ENCODE peak calls at places on chromosomes 6 and 20, in ten cellular contexts. W is Calu3, T is adrenal gland, V is fibroblast of the aortic adventitia, Q is AG09309, N is left lung, F is mucosa of descending colon, U is fibroblast of pulmonary artery, H is GM12878, Z is WERI-Rb-1. L is an unnamed sample.
A peak's percentile ranks its signal among the peaks of the same experiment; 100 is the strongest.

GRCh38 chr20:8082025-8082424 is 50.0 kb upstream of the PLCB1 start:
- DNase-seq in U (peak; percentile 48), N (no peak), F (no peak), Q (no peak), W (no peak), Z (no peak), H (no peak), T (no peak), V (peak; percentile 74), L (peak; percentile 5)

GRCh38 chr6:53065266-53066058 is at the start of gene FBXO9:
- DNase-seq in V (no peak), N (peak; percentile 80), W (peak; percentile 68), Z (peak; percentile 87), T (peak; percentile 79), F (peak; percentile 85), Q (no peak), H (no peak), U (no peak), L (no peak)

GRCh38 chr20:62181808-62182207 is 1.0 kb upstream of the MTG2 start:
- DNase-seq in W (no peak), Q (no peak), H (no peak), Z (no peak), N (no peak), U (no peak), F (no peak), V (no peak), T (no peak), L (no peak)

GRCh38 chr20:31488171-31488570 is 13.1 kb downstream of the REM1 start:
- DNase-seq in N (no peak), Q (no peak), V (no peak), T (no peak), H (no peak), U (no peak), W (no peak), Z (no peak), F (no peak), L (no peak)

GRCh38 chr6:40809627-40810026 is 222.5 kb upstream of the LRFN2 start:
- DNase-seq in H (no peak), W (no peak), U (no peak), Q (no peak), N (no peak), Z (no peak), F (no peak), V (no peak), T (no peak), L (peak; percentile 38)

GRCh38 chr6:110491644-110492317 is 15.4 kb upstream of the SLC22A16 start:
- DNase-seq in Q (peak; percentile 25), U (peak; percentile 70), W (peak; percentile 52), Z (no peak), N (no peak), T (no peak), F (no peak), V (peak; percentile 92), H (no peak), L (no peak)

GRCh38 chr6:26501482-26501986 is 1.4 kb downstream of the BTN1A1 start:
- DNase-seq in F (peak; percentile 43), U (peak; percentile 18), N (peak; percentile 55), Z (no peak), V (peak; percentile 11), W (peak; percentile 32), H (no peak), T (peak; percentile 34), Q (no peak), L (no peak)

GRCh38 chr6:11702039-11702795 is 76.4 kb downstream of the ADTRP start:
- DNase-seq in F (no peak), T (no peak), Z (no peak), V (peak; percentile 69), N (no peak), H (no peak), U (peak; percentile 72), Q (peak; percentile 37), W (peak; percentile 31), L (peak; percentile 56)

GRCh38 chr6:112357801-112358200 is 10.7 kb downstream of the RFPL4B start:
- DNase-seq in W (no peak), U (peak; percentile 73), N (no peak), V (peak; percentile 66), F (no peak), Q (peak; percentile 73), Z (no peak), H (no peak), T (no peak), L (peak; percentile 64)

GRCh38 chr6:3281669-3282460 is 23.1 kb downstream of the PSMG4 start:
- DNase-seq in N (no peak), T (no peak), W (no peak), F (no peak), H (no peak), Z (peak; percentile 31), U (peak; percentile 92), V (peak; percentile 97), Q (peak; percentile 76), L (peak; percentile 91)

DNA sequence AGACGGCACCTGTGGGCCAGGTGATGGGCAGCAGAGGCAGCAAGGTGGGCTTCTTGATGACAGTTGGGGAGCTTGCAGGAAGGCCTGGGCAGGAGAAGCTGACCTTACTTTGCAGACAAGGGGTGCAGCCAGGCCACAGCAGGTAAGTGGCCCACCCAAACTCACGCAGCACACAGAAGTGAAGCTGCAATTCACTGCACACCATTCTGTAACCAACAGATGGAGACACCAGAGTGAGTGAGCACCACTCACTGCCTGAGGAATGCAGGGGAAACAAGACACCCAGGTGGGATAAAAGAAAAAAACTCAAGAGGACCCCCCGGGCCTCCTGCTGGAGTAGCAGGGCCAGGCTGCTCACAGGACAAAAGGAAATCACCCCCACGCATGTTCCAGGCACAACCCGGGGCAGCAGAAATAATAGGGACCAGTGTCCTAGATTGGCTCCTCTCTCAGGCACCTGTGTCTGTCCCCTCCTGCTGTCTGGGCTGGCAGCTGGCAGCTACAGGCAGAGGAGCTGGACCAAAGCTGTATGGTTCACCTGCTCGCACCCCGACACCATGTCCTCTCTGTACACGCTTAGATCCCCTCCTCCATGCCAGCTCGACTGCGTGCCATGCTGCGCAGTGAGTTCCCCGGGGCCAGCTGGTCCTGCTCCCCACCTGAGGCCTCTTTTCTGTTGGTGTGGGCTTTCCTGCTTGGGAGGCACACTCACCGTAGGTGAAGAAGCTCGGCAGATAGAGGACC is 4.9 kb downstream of the MTCH1 start:
- DNase-seq in T (no peak), F (no peak), Z (no peak), H (no peak), W (no peak), V (no peak), N (no peak), U (no peak), Q (no peak), L (no peak)
- TF ChIP-seq CTCF in T (no peak), F (no peak), Z (peak; percentile 31), H (no peak), W (no peak), V (peak; percentile 10), N (no peak), U (no peak), Q (peak; percentile 7), L (peak; percentile 54)

GRCh38 chr20:38187512-38187911 is 22.4 kb upstream of the TGM2 start:
- DNase-seq in Z (peak; percentile 69), N (no peak), U (no peak), Q (no peak), W (no peak), F (no peak), T (no peak), V (peak; percentile 43), H (no peak), L (no peak)
- TF ChIP-seq CTCF in Z (peak; percentile 69), N (peak; percentile 18), U (peak; percentile 16), Q (peak; percentile 41), W (no peak), F (no peak), T (no peak), V (peak; percentile 42), H (no peak), L (no peak)

GRCh38 chr6:7143161-7143974 is 35.6 kb downstream of the RREB1 start:
- DNase-seq in U (peak; percentile 41), F (no peak), Q (no peak), T (no peak), H (no peak), W (no peak), N (no peak), V (no peak), Z (no peak), L (no peak)
- TF ChIP-seq CTCF in U (peak; percentile 43), F (no peak), Q (peak; percentile 34), T (no peak), H (no peak), W (no peak), N (no peak), V (peak; percentile 26), Z (no peak), L (no peak)

DNA sequence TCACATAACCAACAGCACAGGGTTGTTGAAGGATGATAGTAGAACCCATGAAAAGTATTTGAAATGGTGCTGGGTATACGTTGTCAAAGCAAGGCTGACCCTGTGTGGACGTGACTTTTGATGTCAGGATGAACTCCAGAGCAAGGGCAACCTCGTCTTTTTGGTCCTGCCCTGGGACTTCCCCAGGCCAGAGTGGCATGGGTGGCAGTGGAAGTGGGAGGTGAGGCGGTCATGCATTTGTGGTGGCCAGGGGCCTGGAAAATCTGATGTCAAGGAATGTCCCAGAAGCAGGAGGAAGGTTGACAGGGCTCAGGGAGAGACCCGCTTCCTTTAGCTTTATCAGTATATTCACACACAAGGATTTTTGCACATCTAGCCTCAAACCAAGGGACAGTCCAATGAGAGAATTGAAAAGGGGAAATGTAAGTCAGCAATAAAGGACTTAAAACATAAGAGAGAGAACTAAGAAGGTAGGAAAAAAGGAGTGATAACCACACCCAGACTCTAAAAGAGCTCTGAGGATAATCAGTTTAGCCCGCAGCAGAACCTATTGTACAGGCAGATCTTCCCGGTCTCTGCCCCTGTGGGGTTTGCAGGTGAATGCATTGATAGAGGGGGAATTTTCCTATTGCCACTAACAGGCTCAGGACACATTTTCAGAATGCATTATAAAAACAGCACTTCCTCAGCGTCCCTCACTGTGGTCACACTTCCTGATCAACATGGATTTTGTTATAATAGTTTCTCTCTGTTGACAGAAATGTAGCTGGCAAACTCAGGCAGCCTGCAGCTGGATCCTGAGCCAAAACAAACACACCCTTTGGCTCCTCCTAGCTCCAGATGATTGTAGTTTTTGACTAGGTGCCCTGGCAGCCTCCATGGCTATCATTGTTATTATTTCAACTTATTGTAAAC is 98.7 kb upstream of the HDGFL1 start:
- DNase-seq in H (peak; percentile 9), F (peak; percentile 58), Q (peak; percentile 5), T (peak; percentile 37), Z (no peak), N (peak; percentile 55), V (peak; percentile 81), W (peak; percentile 70), U (peak; percentile 73), L (no peak)
- TF ChIP-seq CTCF in H (no peak), F (no peak), Q (no peak), T (no peak), Z (no peak), N (peak; percentile 21), V (peak; percentile 13), W (no peak), U (peak; percentile 21), L (no peak)